ENCODE peak calls at places on chromosomes 5 and 9, in six cellular contexts. X is astrocyte of the spinal cord, Z is prostate gland, I is RWPE1, T is HFFc6, H is Peyer's patch. Y is an unnamed sample.

GRCh38 chr5:112977440-112977861 is 853 bp downstream of the DCP2 start:
- DNase-seq in T (no peak), H (no peak), X (peak; percentile 34), I (no peak), Z (no peak), Y (no peak)

GRCh38 chr5:93794954-93795353 is 53.6 kb upstream of the POU5F2 start:
- DNase-seq in I (no peak), H (no peak), T (no peak), X (no peak), Z (no peak), Y (no peak)

GRCh38 chr5:145161384-145161783 is 673.8 kb downstream of the PRELID2 start:
- DNase-seq in I (no peak), H (no peak), X (no peak), Z (no peak), T (no peak), Y (no peak)

GRCh38 chr5:33311893-33312292 is 128.9 kb upstream of the TARS1 start:
- DNase-seq in I (peak; percentile 67), X (peak; percentile 94), Z (no peak), T (peak; percentile 96), H (no peak), Y (no peak)

GRCh38 chr9:115849679-115850412 is 303.7 kb upstream of the PAPPA start:
- DNase-seq in H (no peak), Z (no peak), T (no peak), X (peak; percentile 41), I (no peak), Y (no peak)

GRCh38 chr9:68480807-68481206 is 59.9 kb downstream of the TMEM252 start:
- DNase-seq in I (no peak), Z (no peak), X (no peak), T (no peak), H (no peak), Y (no peak)

GRCh38 chr5:38060354-38060753 is 198.0 kb upstream of the EGFLAM start:
- DNase-seq in X (peak; percentile 53), T (peak; percentile 2), I (peak; percentile 26), Z (no peak), H (no peak), Y (no peak)

GRCh38 chr9:96611302-96611701 is 8.3 kb downstream of the CDC14B start:
- DNase-seq in I (no peak), X (no peak), T (no peak), H (no peak), Z (no peak), Y (no peak)

GRCh38 chr5:33523208-33523771 is 82.5 kb downstream of the TARS1 start:
- DNase-seq in Z (no peak), T (no peak), H (no peak), I (peak; percentile 14), X (no peak), Y (no peak)

GRCh38 chr5:139912804-139913203 is 117.2 kb downstream of the PSD2 start:
- DNase-seq in X (no peak), H (no peak), T (no peak), I (no peak), Z (no peak), Y (no peak)

GRCh38 chr9:103397868-103398600 is 402.9 kb downstream of the CYLC2 start:
- DNase-seq in Z (peak; percentile 12), I (peak; percentile 65), T (peak; percentile 0), H (no peak), X (peak; percentile 57), Y (no peak)

GRCh38 chr9:126874546-126875314 is 14.3 kb downstream of the ZBTB34 start:
- DNase-seq in H (no peak), I (no peak), T (no peak), X (no peak), Z (no peak), Y (no peak)

GRCh38 chr9:134619983-134620612 is 21.5 kb upstream of the COL5A1 start:
- DNase-seq in I (no peak), H (no peak), Z (no peak), T (no peak), X (no peak), Y (peak; percentile 7)

GRCh38 chr5:88140396-88140862 is 128.2 kb downstream of the TMEM161B start:
- DNase-seq in X (no peak), H (no peak), Z (peak; percentile 37), I (peak; percentile 24), T (no peak), Y (no peak)

GRCh38 chr5:37208883-37209808 is 40.0 kb downstream of the CPLANE1 start:
- DNase-seq in I (peak; percentile 58), H (no peak), T (peak; percentile 65), Z (no peak), X (peak; percentile 24), Y (no peak)

GRCh38 chr9:109411818-109412352 is 86.2 kb downstream of the PTPN3 start:
- DNase-seq in T (peak; percentile 41), X (peak; percentile 50), I (peak; percentile 28), Z (no peak), H (peak; percentile 27), Y (no peak)

GRCh38 chr9:35406183-35406959 is 83.5 kb upstream of the RUSC2 start:
- DNase-seq in I (peak; percentile 36), X (no peak), Z (peak; percentile 69), H (peak; percentile 20), T (no peak), Y (no peak)

GRCh38 chr9:4258321-4259093 is 41.4 kb downstream of the GLIS3 start:
- DNase-seq in T (peak; percentile 60), I (peak; percentile 47), Z (no peak), H (no peak), X (peak; percentile 57), Y (no peak)

GRCh38 chr5:159878988-159879471 is 37.3 kb upstream of the ADRA1B start:
- DNase-seq in I (peak; percentile 42), Z (no peak), X (peak; percentile 74), H (no peak), T (peak; percentile 85), Y (no peak)

GRCh38 chr9:136311433-136312375 is 7.8 kb upstream of the CCDC187 start:
- DNase-seq in I (peak; percentile 53), T (no peak), Z (no peak), X (no peak), H (no peak), Y (no peak)

GRCh38 chr5:107361945-107362344 is 308.8 kb downstream of the EFNA5 start:
- DNase-seq in Z (no peak), T (no peak), I (peak; percentile 19), H (no peak), X (no peak), Y (no peak)

GRCh38 chr5:94125107-94125506 is 383.7 kb upstream of the POU5F2 start:
- DNase-seq in H (no peak), T (no peak), X (no peak), Z (no peak), I (no peak), Y (no peak)

GRCh38 chr9:133506653-133507038 is 18.1 kb downstream of the MYMK start:
- DNase-seq in T (peak; percentile 92), I (peak; percentile 54), H (no peak), X (peak; percentile 54), Z (no peak), Y (no peak)

GRCh38 chr5:132389453-132390286 is 20.2 kb downstream of the SLC22A5 start:
- DNase-seq in I (peak; percentile 100), Z (no peak), T (peak; percentile 100), X (peak; percentile 99), H (no peak), Y (no peak)

GRCh38 chr5:115986358-115986757 is 24.1 kb downstream of the LVRN start:
- DNase-seq in T (peak; percentile 15), Z (no peak), I (no peak), X (peak; percentile 72), H (no peak), Y (no peak)

GRCh38 chr9:61673247-61673646 is 483.4 kb downstream of the SPATA31A7 start:
- DNase-seq in H (no peak), X (no peak), Z (no peak), T (no peak), I (no peak), Y (no peak)

GRCh38 chr5:87113848-87114247 is 153.8 kb upstream of the RASA1 start:
- DNase-seq in T (peak; percentile 90), H (no peak), I (peak; percentile 51), Z (no peak), X (peak; percentile 91), Y (no peak)

GRCh38 chr9:129776938-129777768 is 24.3 kb upstream of the PTGES start:
- DNase-seq in I (peak; percentile 99), Z (peak; percentile 49), X (peak; percentile 100), T (peak; percentile 98), H (peak; percentile 59), Y (no peak)

GRCh38 chr9:119078015-119078414 is 291.2 kb downstream of the BRINP1 start:
- DNase-seq in I (no peak), H (no peak), T (no peak), Z (no peak), X (no peak), Y (no peak)

GRCh38 chr9:97237951-97238851 is 69.3 kb upstream of the CCDC180 start:
- DNase-seq in Z (peak; percentile 82), X (peak; percentile 86), H (peak; percentile 83), T (peak; percentile 80), I (peak; percentile 85), Y (peak; percentile 62)

GRCh38 chr5:40437452-40437861 is 242.3 kb upstream of the PTGER4 start:
- DNase-seq in T (peak; percentile 72), Z (no peak), X (peak; percentile 80), H (no peak), I (peak; percentile 76), Y (no peak)

GRCh38 chr5:103066346-103066745 is 53.6 kb downstream of the GIN1 start:
- DNase-seq in Z (no peak), I (no peak), X (no peak), T (no peak), H (no peak), Y (no peak)

GRCh38 chr9:86891886-86892437 is 55.3 kb downstream of the GAS1 start:
- DNase-seq in T (no peak), I (no peak), Z (no peak), H (no peak), X (no peak), Y (no peak)

GRCh38 chr9:86891091-86891490 is 56.2 kb downstream of the GAS1 start:
- DNase-seq in X (no peak), H (no peak), Z (no peak), T (no peak), I (no peak), Y (no peak)

GRCh38 chr9:86892576-86892975 is 54.7 kb downstream of the GAS1 start:
- DNase-seq in I (peak; percentile 34), X (no peak), Z (no peak), T (no peak), H (no peak), Y (no peak)

GRCh38 chr9:86893811-86894490 is 53.4 kb downstream of the GAS1 start:
- DNase-seq in Z (no peak), T (no peak), H (no peak), I (no peak), X (no peak), Y (no peak)
- TF ChIP-seq CTCF in Z (no peak), T (no peak), H (no peak), I (no peak), X (peak; percentile 3), Y (no peak)

GRCh38 chr5:52853573-52854163 is 66.0 kb downstream of the ITGA1 start:
- DNase-seq in Z (no peak), T (peak; percentile 62), X (no peak), H (no peak), I (no peak), Y (no peak)
- TF ChIP-seq CTCF in Z (no peak), T (no peak), X (no peak), H (no peak), I (no peak), Y (no peak)

GRCh38 chr5:179166886-179167841 is 107.0 kb downstream of the ZNF354C start:
- DNase-seq in X (peak; percentile 18), I (peak; percentile 42), T (no peak), Z (no peak), H (no peak), Y (peak; percentile 71)
- TF ChIP-seq CTCF in X (peak; percentile 65), I (peak; percentile 31), T (peak; percentile 99), Z (peak; percentile 88), H (peak; percentile 56), Y (peak; percentile 37)

GRCh38 chr9:93086445-93087224 is 9.4 kb upstream of the CARD19 start:
- DNase-seq in H (no peak), X (no peak), Z (no peak), T (no peak), I (no peak), Y (no peak)
- TF ChIP-seq CTCF in H (no peak), X (no peak), Z (no peak), T (no peak), I (no peak), Y (no peak)